ENCODE peak calls at places on chromosomes 12 and 14, in seven cellular contexts. One of them, this sample, is unnamed.
A peak's percentile ranks its signal among the peaks of the same experiment; 100 is the strongest.

GRCh38 chr12:119020377-119021360 is 39.3 kb downstream of the SRRM4 start:
- DNase-seq in RWPE1: no peak
- DNase-seq in fibroblast of the aortic adventitia: no peak
- DNase-seq in dorsolateral prefrontal cortex: no peak
- DNase-seq in astrocyte of the spinal cord: no peak
- DNase-seq in activated CD8-positive, alpha-beta T cell treated with anti-CD3 and anti-CD28 coated beads for 36 hours: peak; percentile 38
- DNase-seq in adrenal gland: peak; percentile 31
- DNase-seq in this sample: no peak

GRCh38 chr14:102140027-102140749 is 491 bp downstream of the WDR20 start:
- DNase-seq in RWPE1: peak; percentile 35
- DNase-seq in fibroblast of the aortic adventitia: no peak
- DNase-seq in dorsolateral prefrontal cortex: peak; percentile 53
- DNase-seq in astrocyte of the spinal cord: peak; percentile 9
- DNase-seq in activated CD8-positive, alpha-beta T cell treated with anti-CD3 and anti-CD28 coated beads for 36 hours: peak; percentile 49
- DNase-seq in adrenal gland: no peak
- DNase-seq in this sample: no peak

GRCh38 chr12:66304296-66304915 is 2.1 kb downstream of the HELB start:
- DNase-seq in RWPE1: no peak
- DNase-seq in fibroblast of the aortic adventitia: no peak
- DNase-seq in dorsolateral prefrontal cortex: no peak
- DNase-seq in astrocyte of the spinal cord: no peak
- DNase-seq in activated CD8-positive, alpha-beta T cell treated with anti-CD3 and anti-CD28 coated beads for 36 hours: no peak
- DNase-seq in adrenal gland: no peak
- DNase-seq in this sample: no peak

GRCh38 chr12:132062481-132062880 is 81.6 kb downstream of the DDX51 start:
- DNase-seq in RWPE1: no peak
- DNase-seq in fibroblast of the aortic adventitia: no peak
- DNase-seq in dorsolateral prefrontal cortex: no peak
- DNase-seq in astrocyte of the spinal cord: no peak
- DNase-seq in activated CD8-positive, alpha-beta T cell treated with anti-CD3 and anti-CD28 coated beads for 36 hours: no peak
- DNase-seq in adrenal gland: no peak
- DNase-seq in this sample: no peak

GRCh38 chr14:54737132-54737711 is 165.4 kb downstream of the GCH1 start:
- DNase-seq in RWPE1: peak; percentile 36
- DNase-seq in fibroblast of the aortic adventitia: peak; percentile 61
- DNase-seq in dorsolateral prefrontal cortex: no peak
- DNase-seq in astrocyte of the spinal cord: peak; percentile 73
- DNase-seq in activated CD8-positive, alpha-beta T cell treated with anti-CD3 and anti-CD28 coated beads for 36 hours: peak; percentile 60
- DNase-seq in adrenal gland: no peak
- DNase-seq in this sample: peak; percentile 57

GRCh38 chr12:103698752-103699540 is 111.9 kb downstream of the STAB2 start:
- DNase-seq in RWPE1: no peak
- DNase-seq in fibroblast of the aortic adventitia: peak; percentile 39
- DNase-seq in dorsolateral prefrontal cortex: no peak
- DNase-seq in astrocyte of the spinal cord: no peak
- DNase-seq in activated CD8-positive, alpha-beta T cell treated with anti-CD3 and anti-CD28 coated beads for 36 hours: no peak
- DNase-seq in adrenal gland: no peak
- DNase-seq in this sample: no peak

GRCh38 chr12:25130741-25131188 is 64.2 kb downstream of the DNAI7 start:
- DNase-seq in RWPE1: peak; percentile 31
- DNase-seq in fibroblast of the aortic adventitia: peak; percentile 73
- DNase-seq in dorsolateral prefrontal cortex: no peak
- DNase-seq in astrocyte of the spinal cord: peak; percentile 65
- DNase-seq in activated CD8-positive, alpha-beta T cell treated with anti-CD3 and anti-CD28 coated beads for 36 hours: no peak
- DNase-seq in adrenal gland: no peak
- DNase-seq in this sample: peak; percentile 19

GRCh38 chr12:131944601-131945251 is 5.0 kb upstream of the EP400 start:
- DNase-seq in RWPE1: no peak
- DNase-seq in fibroblast of the aortic adventitia: no peak
- DNase-seq in dorsolateral prefrontal cortex: no peak
- DNase-seq in astrocyte of the spinal cord: no peak
- DNase-seq in activated CD8-positive, alpha-beta T cell treated with anti-CD3 and anti-CD28 coated beads for 36 hours: no peak
- DNase-seq in adrenal gland: no peak
- DNase-seq in this sample: no peak

GRCh38 chr12:6529291-6529737 is 5.0 kb upstream of the GAPDH start:
- DNase-seq in RWPE1: no peak
- DNase-seq in fibroblast of the aortic adventitia: no peak
- DNase-seq in dorsolateral prefrontal cortex: no peak
- DNase-seq in astrocyte of the spinal cord: no peak
- DNase-seq in activated CD8-positive, alpha-beta T cell treated with anti-CD3 and anti-CD28 coated beads for 36 hours: no peak
- DNase-seq in adrenal gland: no peak
- DNase-seq in this sample: no peak

GRCh38 chr12:21823581-21823980 is 49.1 kb upstream of the KCNJ8 start:
- DNase-seq in RWPE1: no peak
- DNase-seq in fibroblast of the aortic adventitia: peak; percentile 69
- DNase-seq in dorsolateral prefrontal cortex: no peak
- DNase-seq in astrocyte of the spinal cord: peak; percentile 43
- DNase-seq in activated CD8-positive, alpha-beta T cell treated with anti-CD3 and anti-CD28 coated beads for 36 hours: no peak
- DNase-seq in adrenal gland: no peak
- DNase-seq in this sample: no peak

GRCh38 chr14:75831455-75831854 is 150.3 kb downstream of the TGFB3 start:
- DNase-seq in RWPE1: no peak
- DNase-seq in fibroblast of the aortic adventitia: peak; percentile 81
- DNase-seq in dorsolateral prefrontal cortex: no peak
- DNase-seq in astrocyte of the spinal cord: peak; percentile 93
- DNase-seq in activated CD8-positive, alpha-beta T cell treated with anti-CD3 and anti-CD28 coated beads for 36 hours: peak; percentile 54
- DNase-seq in adrenal gland: no peak
- DNase-seq in this sample: peak; percentile 83

GRCh38 chr12:111304642-111305071 is 64.2 kb downstream of the PHETA1 start:
- DNase-seq in RWPE1: no peak
- DNase-seq in fibroblast of the aortic adventitia: peak; percentile 6
- DNase-seq in dorsolateral prefrontal cortex: no peak
- DNase-seq in astrocyte of the spinal cord: peak; percentile 8
- DNase-seq in activated CD8-positive, alpha-beta T cell treated with anti-CD3 and anti-CD28 coated beads for 36 hours: peak; percentile 67
- DNase-seq in adrenal gland: no peak
- DNase-seq in this sample: no peak

GRCh38 chr14:31449971-31450610 is 7.2 kb downstream of the DTD2 start:
- DNase-seq in RWPE1: peak; percentile 29
- DNase-seq in fibroblast of the aortic adventitia: peak; percentile 79
- DNase-seq in dorsolateral prefrontal cortex: no peak
- DNase-seq in astrocyte of the spinal cord: peak; percentile 59
- DNase-seq in activated CD8-positive, alpha-beta T cell treated with anti-CD3 and anti-CD28 coated beads for 36 hours: no peak
- DNase-seq in adrenal gland: no peak
- DNase-seq in this sample: peak; percentile 33

GRCh38 chr12:20830456-20830855 is 20.0 kb downstream of the SLCO1B3 start:
- DNase-seq in RWPE1: no peak
- DNase-seq in fibroblast of the aortic adventitia: no peak
- DNase-seq in dorsolateral prefrontal cortex: no peak
- DNase-seq in astrocyte of the spinal cord: no peak
- DNase-seq in activated CD8-positive, alpha-beta T cell treated with anti-CD3 and anti-CD28 coated beads for 36 hours: no peak
- DNase-seq in adrenal gland: no peak
- DNase-seq in this sample: no peak

GRCh38 chr14:64186231-64187129 is 107.7 kb downstream of the ESR2 start:
- DNase-seq in RWPE1: no peak
- DNase-seq in fibroblast of the aortic adventitia: no peak
- DNase-seq in dorsolateral prefrontal cortex: no peak
- DNase-seq in astrocyte of the spinal cord: no peak
- DNase-seq in activated CD8-positive, alpha-beta T cell treated with anti-CD3 and anti-CD28 coated beads for 36 hours: no peak
- DNase-seq in adrenal gland: no peak
- DNase-seq in this sample: no peak

GRCh38 chr12:47787596-47788319 is 14.7 kb downstream of the SLC48A1 start:
- DNase-seq in RWPE1: no peak
- DNase-seq in fibroblast of the aortic adventitia: no peak
- DNase-seq in dorsolateral prefrontal cortex: no peak
- DNase-seq in astrocyte of the spinal cord: no peak
- DNase-seq in activated CD8-positive, alpha-beta T cell treated with anti-CD3 and anti-CD28 coated beads for 36 hours: no peak
- DNase-seq in adrenal gland: no peak
- DNase-seq in this sample: no peak

GRCh38 chr12:24541193-24541871 is 407.6 kb downstream of the BCAT1 start:
- DNase-seq in RWPE1: no peak
- DNase-seq in fibroblast of the aortic adventitia: no peak
- DNase-seq in dorsolateral prefrontal cortex: no peak
- DNase-seq in astrocyte of the spinal cord: no peak
- DNase-seq in activated CD8-positive, alpha-beta T cell treated with anti-CD3 and anti-CD28 coated beads for 36 hours: no peak
- DNase-seq in adrenal gland: no peak
- DNase-seq in this sample: no peak

GRCh38 chr12:74111688-74112360 is 425.8 kb upstream of the ATXN7L3B start:
- DNase-seq in RWPE1: no peak
- DNase-seq in fibroblast of the aortic adventitia: no peak
- DNase-seq in dorsolateral prefrontal cortex: no peak
- DNase-seq in astrocyte of the spinal cord: peak; percentile 46
- DNase-seq in activated CD8-positive, alpha-beta T cell treated with anti-CD3 and anti-CD28 coated beads for 36 hours: peak; percentile 21
- DNase-seq in adrenal gland: no peak
- DNase-seq in this sample: no peak

GRCh38 chr14:31340297-31341063 is 79.9 kb downstream of the HEATR5A start:
- DNase-seq in RWPE1: no peak
- DNase-seq in fibroblast of the aortic adventitia: no peak
- DNase-seq in dorsolateral prefrontal cortex: no peak
- DNase-seq in astrocyte of the spinal cord: no peak
- DNase-seq in activated CD8-positive, alpha-beta T cell treated with anti-CD3 and anti-CD28 coated beads for 36 hours: no peak
- DNase-seq in adrenal gland: no peak
- DNase-seq in this sample: no peak

GRCh38 chr14:54676822-54677708 is 110.1 kb downstream of the SAMD4A start:
- DNase-seq in RWPE1: peak; percentile 85
- DNase-seq in fibroblast of the aortic adventitia: peak; percentile 97
- DNase-seq in dorsolateral prefrontal cortex: no peak
- DNase-seq in astrocyte of the spinal cord: peak; percentile 98
- DNase-seq in activated CD8-positive, alpha-beta T cell treated with anti-CD3 and anti-CD28 coated beads for 36 hours: no peak
- DNase-seq in adrenal gland: peak; percentile 59
- DNase-seq in this sample: peak; percentile 99

GRCh38 chr12:13039557-13039956 is 4.6 kb upstream of the FAM234B start:
- DNase-seq in RWPE1: no peak
- DNase-seq in fibroblast of the aortic adventitia: no peak
- DNase-seq in dorsolateral prefrontal cortex: no peak
- DNase-seq in astrocyte of the spinal cord: no peak
- DNase-seq in activated CD8-positive, alpha-beta T cell treated with anti-CD3 and anti-CD28 coated beads for 36 hours: no peak
- DNase-seq in adrenal gland: no peak
- DNase-seq in this sample: no peak

GRCh38 chr12:100058482-100059029 is 73.8 kb upstream of the ANKS1B start:
- DNase-seq in RWPE1: peak; percentile 43
- DNase-seq in fibroblast of the aortic adventitia: peak; percentile 92
- DNase-seq in dorsolateral prefrontal cortex: no peak
- DNase-seq in astrocyte of the spinal cord: peak; percentile 76
- DNase-seq in activated CD8-positive, alpha-beta T cell treated with anti-CD3 and anti-CD28 coated beads for 36 hours: no peak
- DNase-seq in adrenal gland: no peak
- DNase-seq in this sample: peak; percentile 68
- TF ChIP-seq CTCF in RWPE1: peak; percentile 16
- TF ChIP-seq CTCF in fibroblast of the aortic adventitia: peak; percentile 64
- TF ChIP-seq CTCF in dorsolateral prefrontal cortex: no peak
- TF ChIP-seq CTCF in astrocyte of the spinal cord: peak; percentile 38
- TF ChIP-seq CTCF in activated CD8-positive, alpha-beta T cell treated with anti-CD3 and anti-CD28 coated beads for 36 hours: no peak
- TF ChIP-seq CTCF in adrenal gland: peak; percentile 14
- TF ChIP-seq CTCF in this sample: peak; percentile 58

GRCh38 chr12:108642899-108643654 is 9.4 kb upstream of the SELPLG start:
- DNase-seq in RWPE1: no peak
- DNase-seq in fibroblast of the aortic adventitia: no peak
- DNase-seq in dorsolateral prefrontal cortex: no peak
- DNase-seq in astrocyte of the spinal cord: no peak
- DNase-seq in activated CD8-positive, alpha-beta T cell treated with anti-CD3 and anti-CD28 coated beads for 36 hours: no peak
- DNase-seq in adrenal gland: no peak
- DNase-seq in this sample: no peak
- TF ChIP-seq CTCF in RWPE1: no peak
- TF ChIP-seq CTCF in fibroblast of the aortic adventitia: no peak
- TF ChIP-seq CTCF in dorsolateral prefrontal cortex: no peak
- TF ChIP-seq CTCF in astrocyte of the spinal cord: no peak
- TF ChIP-seq CTCF in activated CD8-positive, alpha-beta T cell treated with anti-CD3 and anti-CD28 coated beads for 36 hours: no peak
- TF ChIP-seq CTCF in adrenal gland: no peak
- TF ChIP-seq CTCF in this sample: no peak

DNA sequence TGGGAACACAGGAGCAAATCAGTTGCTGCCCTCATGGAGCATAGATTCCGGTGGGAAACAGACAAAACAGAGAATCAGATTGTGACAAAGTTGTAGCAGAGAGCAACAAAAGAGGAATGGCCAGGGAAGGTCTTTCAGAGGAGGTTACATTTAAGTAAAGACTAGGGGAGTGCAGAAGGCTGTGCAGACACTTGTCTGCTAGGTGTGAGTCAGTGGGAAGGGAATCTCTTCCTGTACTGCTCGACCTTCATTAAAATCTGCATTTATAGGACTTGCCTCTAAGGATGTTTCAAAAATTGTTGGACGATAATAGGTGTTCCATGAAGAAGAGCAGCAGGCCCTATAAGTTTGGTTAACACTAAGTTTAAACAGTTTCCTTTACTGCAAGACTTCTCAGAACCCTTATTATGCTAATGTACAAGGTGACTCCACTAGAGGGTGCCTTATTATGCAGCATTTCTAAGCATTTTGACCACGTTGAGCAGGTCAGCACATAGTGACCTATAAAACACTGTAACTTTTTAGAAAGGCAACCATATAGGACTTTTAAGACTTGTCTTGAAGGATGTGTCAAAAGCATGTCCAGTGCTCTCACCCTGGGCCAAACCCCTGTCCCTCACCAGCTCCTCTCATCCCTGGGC is 91.8 kb upstream of the RIC8B start:
- DNase-seq in RWPE1: no peak
- DNase-seq in fibroblast of the aortic adventitia: peak; percentile 51
- DNase-seq in dorsolateral prefrontal cortex: no peak
- DNase-seq in astrocyte of the spinal cord: peak; percentile 11
- DNase-seq in activated CD8-positive, alpha-beta T cell treated with anti-CD3 and anti-CD28 coated beads for 36 hours: no peak
- DNase-seq in adrenal gland: no peak
- DNase-seq in this sample: no peak
- TF ChIP-seq CTCF in RWPE1: no peak
- TF ChIP-seq CTCF in fibroblast of the aortic adventitia: peak; percentile 45
- TF ChIP-seq CTCF in dorsolateral prefrontal cortex: no peak
- TF ChIP-seq CTCF in astrocyte of the spinal cord: peak; percentile 19
- TF ChIP-seq CTCF in activated CD8-positive, alpha-beta T cell treated with anti-CD3 and anti-CD28 coated beads for 36 hours: no peak
- TF ChIP-seq CTCF in adrenal gland: no peak
- TF ChIP-seq CTCF in this sample: peak; percentile 22

GRCh38 chr12:28866296-28866695 is 282.8 kb upstream of the FAR2 start:
- DNase-seq in RWPE1: no peak
- DNase-seq in fibroblast of the aortic adventitia: no peak
- DNase-seq in dorsolateral prefrontal cortex: no peak
- DNase-seq in astrocyte of the spinal cord: no peak
- DNase-seq in activated CD8-positive, alpha-beta T cell treated with anti-CD3 and anti-CD28 coated beads for 36 hours: no peak
- DNase-seq in adrenal gland: no peak
- DNase-seq in this sample: no peak

GRCh38 chr12:28869197-28869596 is 279.9 kb upstream of the FAR2 start:
- DNase-seq in RWPE1: no peak
- DNase-seq in fibroblast of the aortic adventitia: peak; percentile 83
- DNase-seq in dorsolateral prefrontal cortex: no peak
- DNase-seq in astrocyte of the spinal cord: peak; percentile 88
- DNase-seq in activated CD8-positive, alpha-beta T cell treated with anti-CD3 and anti-CD28 coated beads for 36 hours: no peak
- DNase-seq in adrenal gland: no peak
- DNase-seq in this sample: peak; percentile 4

GRCh38 chr12:28868414-28868813 is 280.7 kb upstream of the FAR2 start:
- DNase-seq in RWPE1: no peak
- DNase-seq in fibroblast of the aortic adventitia: no peak
- DNase-seq in dorsolateral prefrontal cortex: no peak
- DNase-seq in astrocyte of the spinal cord: no peak
- DNase-seq in activated CD8-positive, alpha-beta T cell treated with anti-CD3 and anti-CD28 coated beads for 36 hours: no peak
- DNase-seq in adrenal gland: no peak
- DNase-seq in this sample: no peak

GRCh38 chr12:28866715-28867503 is 282.2 kb upstream of the FAR2 start:
- DNase-seq in RWPE1: no peak
- DNase-seq in fibroblast of the aortic adventitia: no peak
- DNase-seq in dorsolateral prefrontal cortex: no peak
- DNase-seq in astrocyte of the spinal cord: peak; percentile 15
- DNase-seq in activated CD8-positive, alpha-beta T cell treated with anti-CD3 and anti-CD28 coated beads for 36 hours: no peak
- DNase-seq in adrenal gland: no peak
- DNase-seq in this sample: no peak

GRCh38 chr12:28865776-28866175 is 283.3 kb upstream of the FAR2 start:
- DNase-seq in RWPE1: no peak
- DNase-seq in fibroblast of the aortic adventitia: no peak
- DNase-seq in dorsolateral prefrontal cortex: no peak
- DNase-seq in astrocyte of the spinal cord: peak; percentile 31
- DNase-seq in activated CD8-positive, alpha-beta T cell treated with anti-CD3 and anti-CD28 coated beads for 36 hours: no peak
- DNase-seq in adrenal gland: no peak
- DNase-seq in this sample: no peak
- TF ChIP-seq CTCF in RWPE1: no peak
- TF ChIP-seq CTCF in fibroblast of the aortic adventitia: no peak
- TF ChIP-seq CTCF in dorsolateral prefrontal cortex: no peak
- TF ChIP-seq CTCF in astrocyte of the spinal cord: no peak
- TF ChIP-seq CTCF in activated CD8-positive, alpha-beta T cell treated with anti-CD3 and anti-CD28 coated beads for 36 hours: no peak
- TF ChIP-seq CTCF in adrenal gland: no peak
- TF ChIP-seq CTCF in this sample: no peak